ENCODE peak calls at places on chromosome 12, in ten cellular contexts. H is glutamatergic neuron; S is RPMI7951; G is astrocyte of the spinal cord; E is non-pigmented ciliary epithelial cell; J is CD4-positive, alpha-beta T cell; M is LoVo; U is fibroblast of pulmonary artery; P is lower lobe of right lung; K is endothelial cell of umbilical vein. A is an unnamed sample.

GRCh38 chr12:6097384-6097783 is 27.1 kb downstream of the VWF start:
- DNase-seq in S (peak; percentile 67), K (no peak), P (no peak), J (no peak), E (no peak), H (no peak), G (peak; percentile 44), M (no peak), U (no peak), A (peak; percentile 87)

GRCh38 chr12:122681814-122682213 is 21.3 kb downstream of the HCAR2 start:
- DNase-seq in E (no peak), G (peak; percentile 23), P (no peak), U (peak; percentile 61), H (no peak), K (no peak), J (no peak), M (no peak), S (peak; percentile 65), A (peak; percentile 67)

GRCh38 chr12:132449565-132450390 is 40.2 kb upstream of the FBRSL1 start:
- DNase-seq in K (no peak), E (no peak), G (no peak), H (no peak), P (no peak), S (no peak), U (no peak), J (no peak), M (no peak), A (no peak)

GRCh38 chr12:66456622-66457021 is 154.3 kb downstream of the HELB start:
- DNase-seq in S (no peak), U (no peak), E (no peak), K (no peak), M (no peak), J (no peak), G (no peak), H (no peak), P (no peak), A (peak; percentile 3)

GRCh38 chr12:75489613-75490210 is 9.2 kb downstream of the GLIPR1 start:
- DNase-seq in U (peak; percentile 53), K (peak; percentile 52), M (peak; percentile 41), P (no peak), E (no peak), S (peak; percentile 47), G (peak; percentile 61), J (no peak), H (no peak), A (peak; percentile 86)

GRCh38 chr12:32502693-32503510 is 103.5 kb downstream of the FGD4 start:
- DNase-seq in P (no peak), H (no peak), K (peak; percentile 60), M (no peak), S (peak; percentile 26), J (no peak), E (no peak), U (peak; percentile 94), G (peak; percentile 38), A (no peak)

GRCh38 chr12:113862570-113863454 is 103.3 kb downstream of the RBM19 start:
- DNase-seq in P (no peak), M (no peak), G (peak; percentile 79), E (no peak), K (peak; percentile 77), J (no peak), H (no peak), S (peak; percentile 91), U (peak; percentile 95), A (peak; percentile 85)

GRCh38 chr12:53190108-53190729 is 9.5 kb upstream of the CSAD start:
- DNase-seq in K (peak; percentile 49), E (no peak), P (peak; percentile 60), H (peak; percentile 71), U (peak; percentile 59), M (peak; percentile 21), J (peak; percentile 33), S (peak; percentile 42), G (peak; percentile 67), A (peak; percentile 46)

GRCh38 chr12:31618228-31619025 is 27.5 kb upstream of the DENND5B start:
- DNase-seq in P (no peak), K (peak; percentile 48), S (peak; percentile 6), G (no peak), M (no peak), U (peak; percentile 68), H (no peak), J (no peak), E (no peak), A (peak; percentile 45)

GRCh38 chr12:108630481-108631207 is 3.0 kb downstream of the SELPLG start:
- DNase-seq in E (no peak), H (no peak), U (no peak), P (no peak), M (no peak), S (peak; percentile 95), J (no peak), G (no peak), K (no peak), A (peak; percentile 97)

GRCh38 chr12:45234134-45234865 is 18.4 kb downstream of the ANO6 start:
- DNase-seq in U (peak; percentile 97), S (peak; percentile 96), E (peak; percentile 96), H (no peak), M (peak; percentile 81), G (peak; percentile 98), P (no peak), J (no peak), K (peak; percentile 98), A (peak; percentile 98)

GRCh38 chr12:25970082-25970481 is 11.6 kb downstream of the RASSF8 start:
- DNase-seq in J (no peak), K (peak; percentile 47), M (no peak), S (no peak), P (no peak), G (peak; percentile 23), U (no peak), E (no peak), H (no peak), A (peak; percentile 61)

A was measured in M059J.